ENCODE peak calls at places on chromosomes 6 and 20, in four cellular contexts. I is left cardiac atrium, M is naive B cell, Z is IMR-90. Q is an unnamed sample.

GRCh38 chr6:11918739-11919605 is 93.1 kb upstream of the HIVEP1 start:
- DNase-seq in I (no peak), M (no peak), Z (peak), Q (no peak)

GRCh38 chr20:50695144-50695872 is 4.0 kb upstream of the RIPOR3 start:
- DNase-seq in I (peak), M (no peak), Z (no peak), Q (peak)

GRCh38 chr6:100464910-100465700 is at the start of gene SIM1:
- DNase-seq in I (peak), M (no peak), Z (peak), Q (peak)

GRCh38 chr6:164690702-164691500 is 618.5 kb downstream of the C6orf118 start:
- DNase-seq in I (no peak), M (no peak), Z (no peak), Q (no peak)

GRCh38 chr20:18103497-18103896 is 34.2 kb upstream of the KAT14 start:
- DNase-seq in I (no peak), M (no peak), Z (no peak), Q (no peak)

GRCh38 chr6:18609715-18610114 is 222.6 kb downstream of the RNF144B start:
- DNase-seq in I (no peak), M (no peak), Z (no peak), Q (no peak)

GRCh38 chr20:3461191-3461874 is 9.5 kb upstream of the ATRN start:
- DNase-seq in I (no peak), M (no peak), Z (peak), Q (no peak)

GRCh38 chr6:147106759-147107401 is 97.3 kb upstream of the STXBP5 start:
- DNase-seq in I (no peak), M (no peak), Z (peak), Q (no peak)

GRCh38 chr6:27772261-27773001 is 139.8 kb downstream of the OR2B2 start:
- DNase-seq in I (peak), M (peak), Z (peak), Q (peak)

GRCh38 chr20:53582574-53583351 is 10.9 kb downstream of the ZNF217 start:
- DNase-seq in I (no peak), M (no peak), Z (peak), Q (no peak)

GRCh38 chr6:85278456-85279035 is 171.3 kb upstream of the NT5E start:
- DNase-seq in I (no peak), M (no peak), Z (no peak), Q (no peak)

GRCh38 chr6:151379933-151380847 is 11.2 kb downstream of the ZBTB2 start:
- DNase-seq in I (no peak), M (peak), Z (no peak), Q (no peak)

GRCh38 chr6:144653885-144654505 is 368.9 kb downstream of the UTRN start:
- DNase-seq in I (no peak), M (peak), Z (no peak), Q (no peak)

GRCh38 chr20:10306440-10307358 is 88.1 kb downstream of the SNAP25 start:
- DNase-seq in I (no peak), M (no peak), Z (peak), Q (no peak)

GRCh38 chr20:21180248-21180647 is 54.4 kb downstream of the KIZ start:
- DNase-seq in I (no peak), M (no peak), Z (no peak), Q (no peak)

GRCh38 chr20:588932-589672 is 21.0 kb downstream of the TCF15 start:
- DNase-seq in I (no peak), M (no peak), Z (no peak), Q (no peak)

GRCh38 chr20:5316188-5317158 is at the start of gene PROKR2:
- DNase-seq in I (no peak), M (no peak), Z (no peak), Q (no peak)

Q was measured in right cardiac atrium.